ENCODE peak calls at places on chromosome 22, in five cellular contexts. A is SK-N-SH; H is stimulated activated CD4-positive, alpha-beta T cell treated with anti-CD3 and anti-CD28 coated beads, Interleukin-2, amount 100 ng/mL, for 48 hours; X is iPS-NIHi11; Z is EL. J is an unnamed sample.

GRCh38 chr22:43470218-43470617 is 58.4 kb downstream of the MPPED1 start:
- DNase-seq in Z (no peak), X (no peak), H (no peak), A (no peak), J (no peak)

GRCh38 chr22:24926849-24927579 is 19.5 kb downstream of the LHFPL7 start:
- DNase-seq in X (no peak), Z (peak), A (no peak), H (no peak), J (no peak)

GRCh38 chr22:32801001-32801435 is 487 bp upstream of the TIMP3 start:
- DNase-seq in X (no peak), A (no peak), H (no peak), Z (no peak), J (no peak)

GRCh38 chr22:48703265-48703941 is 1124.3 kb downstream of the BRD1 start:
- DNase-seq in X (no peak), Z (no peak), A (no peak), H (no peak), J (no peak)

GRCh38 chr22:16808744-16809143 is 16.5 kb downstream of the XKR3 start:
- DNase-seq in X (no peak), Z (no peak), H (no peak), A (no peak), J (no peak)

GRCh38 chr22:43441751-43442150 is 29.9 kb downstream of the MPPED1 start:
- DNase-seq in X (no peak), A (no peak), Z (no peak), H (no peak), J (no peak)

GRCh38 chr22:49670610-49671330 is 156.9 kb downstream of the BRD1 start:
- DNase-seq in X (peak), Z (no peak), H (no peak), A (peak), J (no peak)

GRCh38 chr22:26670459-26670858 is 13.1 kb downstream of the MIAT start:
- DNase-seq in A (no peak), H (no peak), Z (no peak), X (no peak), J (no peak)

GRCh38 chr22:25833091-25833490 is 91.1 kb downstream of the MYO18B start:
- DNase-seq in H (no peak), A (no peak), X (no peak), Z (no peak), J (no peak)

GRCh38 chr22:43862074-43862881 is at the start of gene SULT4A1:
- DNase-seq in H (no peak), A (peak), X (peak), Z (no peak), J (no peak)

GRCh38 chr22:50272103-50272782 is 2.1 kb upstream of the MAPK11 start:
- DNase-seq in Z (peak), H (no peak), X (no peak), A (peak), J (no peak)

GRCh38 chr22:30206964-30207363 is 39.6 kb downstream of the LIF start:
- DNase-seq in A (peak), X (peak), Z (peak), H (no peak), J (no peak)

GRCh38 chr22:48146426-48146825 is 1384.0 kb downstream of the TBC1D22A start:
- DNase-seq in X (no peak), H (no peak), Z (no peak), A (no peak), J (no peak)

GRCh38 chr22:23675502-23676415 is 15.1 kb upstream of the RGL4 start:
- DNase-seq in A (no peak), Z (peak), H (no peak), X (no peak), J (no peak)

GRCh38 chr22:23385301-23386244 is 194.5 kb downstream of the IGLL1 start:
- DNase-seq in H (peak), X (peak), A (peak), Z (peak), J (peak)

GRCh38 chr22:46110215-46110614 is 40.1 kb upstream of the PPARA start:
- DNase-seq in H (no peak), X (peak), A (no peak), Z (no peak), J (no peak)

GRCh38 chr22:17120281-17120680 is 879 bp downstream of the TMEM121B start:
- DNase-seq in Z (peak), A (peak), X (peak), H (peak), J (peak)

GRCh38 chr22:43118953-43119458 is 8.5 kb downstream of the BIK start:
- DNase-seq in H (no peak), Z (no peak), X (no peak), A (no peak), J (no peak)

GRCh38 chr22:37604875-37605274 is 3.8 kb upstream of the GGA1 start:
- DNase-seq in H (no peak), X (no peak), Z (no peak), A (no peak), J (no peak)

GRCh38 chr22:48579915-48580279 is 1247.8 kb downstream of the BRD1 start:
- DNase-seq in A (no peak), Z (no peak), H (no peak), X (no peak), J (no peak)

GRCh38 chr22:27206001-27206746 is 548.8 kb downstream of the MIAT start:
- DNase-seq in H (no peak), A (no peak), X (no peak), Z (no peak), J (no peak)

GRCh38 chr22:16949561-16949960 is 58.5 kb downstream of the GAB4 start:
- DNase-seq in H (peak), Z (no peak), A (no peak), X (no peak), J (no peak)

GRCh38 chr22:25960375-25960774 is 208.9 kb upstream of the SEZ6L start:
- DNase-seq in A (no peak), X (no peak), H (no peak), Z (no peak), J (no peak)